ENCODE peak calls at places on chromosomes 11 and 22, in eight cellular contexts. S, W, V, K, J, R, L and P are unnamed samples.

GRCh38 chr11:12182650-12183511 is 72.5 kb downstream of the MICAL2 start:
- DNase-seq in S (peak; percentile 93), W (peak; percentile 99), V (no peak), K (peak; percentile 71), J (no peak), R (peak; percentile 52), L (peak; percentile 93), P (peak; percentile 33)

GRCh38 chr11:46125284-46125683 is 4.0 kb upstream of the PHF21A start:
- DNase-seq in S (no peak), W (no peak), V (no peak), K (no peak), J (no peak), R (no peak), L (no peak), P (no peak)

GRCh38 chr11:65945941-65946558 is 770 bp downstream of the TSGA10IP start:
- DNase-seq in S (no peak), W (no peak), V (no peak), K (no peak), J (no peak), R (no peak), L (no peak), P (no peak)

GRCh38 chr11:10920205-10920604 is 62.4 kb upstream of the ZBED5 start:
- DNase-seq in S (no peak), W (peak; percentile 64), V (no peak), K (no peak), J (peak; percentile 34), R (no peak), L (no peak), P (peak; percentile 94)

GRCh38 chr11:34379539-34379938 is 21.7 kb upstream of the ABTB2 start:
- DNase-seq in S (no peak), W (no peak), V (no peak), K (no peak), J (no peak), R (no peak), L (no peak), P (no peak)

GRCh38 chr11:70883323-70883940 is 368.9 kb downstream of the SHANK2 start:
- DNase-seq in S (no peak), W (no peak), V (no peak), K (no peak), J (no peak), R (no peak), L (no peak), P (no peak)

GRCh38 chr11:132821027-132821426 is 711.3 kb downstream of the OPCML start:
- DNase-seq in S (no peak), W (no peak), V (no peak), K (no peak), J (no peak), R (no peak), L (no peak), P (no peak)

GRCh38 chr22:26273011-26273675 is 103.9 kb downstream of the SEZ6L start:
- DNase-seq in S (no peak), W (no peak), V (no peak), K (no peak), J (no peak), R (no peak), L (no peak), P (no peak)

GRCh38 chr22:17855891-17856290 is 81.6 kb upstream of the BID start:
- DNase-seq in S (no peak), W (no peak), V (no peak), K (no peak), J (no peak), R (no peak), L (no peak), P (no peak)

GRCh38 chr11:61833478-61833877 is 5.4 kb downstream of the FADS2 start:
- DNase-seq in S (no peak), W (no peak), V (no peak), K (no peak), J (no peak), R (no peak), L (no peak), P (no peak)

GRCh38 chr11:16185042-16185441 is 171.3 kb downstream of the SOX6 start:
- DNase-seq in S (no peak), W (no peak), V (no peak), K (no peak), J (no peak), R (no peak), L (no peak), P (no peak)

GRCh38 chr22:21684492-21685163 is 18.8 kb downstream of the PPIL2 start:
- DNase-seq in S (no peak), W (no peak), V (no peak), K (no peak), J (no peak), R (no peak), L (no peak), P (no peak)

GRCh38 chr22:39292002-39292401 is 27.4 kb downstream of the RPL3 start:
- DNase-seq in S (no peak), W (no peak), V (no peak), K (peak; percentile 42), J (no peak), R (peak; percentile 85), L (peak; percentile 50), P (no peak)

GRCh38 chr22:43722444-43722843 is 89.7 kb downstream of the EFCAB6 start:
- DNase-seq in S (no peak), W (no peak), V (no peak), K (no peak), J (no peak), R (no peak), L (no peak), P (no peak)

GRCh38 chr11:119339581-119340334 is 925 bp downstream of the C1QTNF5 start:
- DNase-seq in S (no peak), W (peak; percentile 52), V (no peak), K (peak; percentile 88), J (no peak), R (peak; percentile 74), L (peak; percentile 42), P (peak; percentile 52)

GRCh38 chr22:19880786-19881569 is 26.3 kb upstream of the GNB1L start:
- DNase-seq in S (peak; percentile 75), W (peak; percentile 97), V (no peak), K (peak; percentile 64), J (no peak), R (peak; percentile 24), L (peak; percentile 98), P (no peak)

GRCh38 chr11:122323754-122324421 is 207.9 kb upstream of the BLID start:
- DNase-seq in S (no peak), W (no peak), V (no peak), K (no peak), J (no peak), R (no peak), L (no peak), P (no peak)

GRCh38 chr11:103317118-103317517 is 207.9 kb downstream of the DYNC2H1 start:
- DNase-seq in S (peak; percentile 64), W (no peak), V (no peak), K (no peak), J (no peak), R (no peak), L (no peak), P (no peak)

GRCh38 chr11:23310276-23310675 is 450.0 kb upstream of the CCDC179 start:
- DNase-seq in S (peak; percentile 26), W (peak; percentile 54), V (no peak), K (no peak), J (no peak), R (no peak), L (no peak), P (no peak)

GRCh38 chr11:127919206-127920000 is 668.0 kb downstream of the ETS1 start:
- DNase-seq in S (peak; percentile 94), W (peak; percentile 90), V (no peak), K (no peak), J (no peak), R (no peak), L (peak; percentile 6), P (peak; percentile 29)

GRCh38 chr11:71284525-71285092 is 32.2 kb upstream of the SHANK2 start:
- DNase-seq in S (no peak), W (no peak), V (no peak), K (no peak), J (no peak), R (peak; percentile 60), L (no peak), P (no peak)

GRCh38 chr11:14093065-14093464 is 130.5 kb downstream of the SPON1 start:
- DNase-seq in S (peak; percentile 50), W (no peak), V (no peak), K (no peak), J (no peak), R (no peak), L (no peak), P (no peak)

GRCh38 chr11:16880184-16880583 is 134.0 kb downstream of the PLEKHA7 start:
- DNase-seq in S (no peak), W (no peak), V (no peak), K (no peak), J (no peak), R (no peak), L (no peak), P (no peak)

GRCh38 chr11:119800171-119800570 is 71.2 kb upstream of the NECTIN1 start:
- DNase-seq in S (no peak), W (no peak), V (no peak), K (no peak), J (no peak), R (no peak), L (no peak), P (no peak)

GRCh38 chr11:129951201-129951882 is 51.3 kb downstream of the PRDM10 start:
- DNase-seq in S (no peak), W (no peak), V (no peak), K (no peak), J (no peak), R (no peak), L (no peak), P (peak; percentile 36)

GRCh38 chr11:71298016-71298550 is 45.7 kb upstream of the SHANK2 start:
- DNase-seq in S (no peak), W (no peak), V (no peak), K (no peak), J (no peak), R (no peak), L (no peak), P (no peak)

GRCh38 chr11:57410287-57410686 is 16.6 kb downstream of the SLC43A3 start:
- DNase-seq in S (peak; percentile 72), W (peak; percentile 78), V (no peak), K (no peak), J (no peak), R (no peak), L (peak; percentile 68), P (no peak)

GRCh38 chr11:43685483-43685882 is 4.9 kb downstream of the HSD17B12 start:
- DNase-seq in S (no peak), W (peak; percentile 9), V (no peak), K (no peak), J (no peak), R (no peak), L (no peak), P (peak; percentile 20)

GRCh38 chr11:66467034-66467659 is 442 bp downstream of the PELI3 start:
- DNase-seq in S (peak; percentile 7), W (no peak), V (no peak), K (peak; percentile 64), J (no peak), R (peak; percentile 58), L (peak; percentile 49), P (peak; percentile 54)

GRCh38 chr11:12430912-12431311 is 53.5 kb downstream of the PARVA start:
- DNase-seq in S (peak; percentile 92), W (peak; percentile 78), V (no peak), K (peak; percentile 50), J (no peak), R (peak; percentile 89), L (peak; percentile 81), P (no peak)

GRCh38 chr22:18998998-18999397 is 62.9 kb upstream of the PRODH start:
- DNase-seq in S (no peak), W (no peak), V (no peak), K (no peak), J (no peak), R (no peak), L (no peak), P (peak; percentile 21)

GRCh38 chr11:77082838-77083552 is 16.2 kb downstream of the CAPN5 start:
- DNase-seq in S (no peak), W (no peak), V (peak; percentile 10), K (peak; percentile 69), J (no peak), R (peak; percentile 52), L (no peak), P (no peak)

GRCh38 chr11:47768090-47768620 is 1.0 kb upstream of the FNBP4 start:
- DNase-seq in S (peak; percentile 71), W (peak; percentile 90), V (no peak), K (peak; percentile 80), J (no peak), R (peak; percentile 57), L (peak; percentile 83), P (peak; percentile 39)

GRCh38 chr11:24086921-24087320 is 409.9 kb upstream of the LUZP2 start:
- DNase-seq in S (no peak), W (peak; percentile 81), V (no peak), K (no peak), J (no peak), R (no peak), L (no peak), P (no peak)